ENCODE peak calls at places on chromosomes 13 and 19, in seven cellular contexts. I is H9, K is IMR-90, H is H1, Q is neuronal stem cell, N is trophoblast cell, Z is mesendoderm. L is an unnamed sample.

GRCh38 chr13:99351772-99352171 is 44.6 kb upstream of the GPR183 start:
- DNase-seq in I (no peak), K (no peak), H (peak; percentile 20), Q (no peak), N (no peak), Z (peak; percentile 29), L (no peak)

GRCh38 chr19:9013988-9014387 is 3.8 kb upstream of the MUC16 start:
- DNase-seq in I (no peak), K (no peak), H (no peak), Q (no peak), N (no peak), Z (no peak), L (no peak)

GRCh38 chr19:40320558-40320935 is 27.6 kb downstream of the C19orf47 start:
- DNase-seq in I (no peak), K (no peak), H (no peak), Q (no peak), N (no peak), Z (no peak), L (no peak)

GRCh38 chr19:51743405-51743804 is 8.3 kb downstream of the FPR1 start:
- DNase-seq in I (no peak), K (no peak), H (no peak), Q (no peak), N (no peak), Z (no peak), L (no peak)

GRCh38 chr19:53957448-53958167 is 5.1 kb upstream of the CACNG8 start:
- DNase-seq in I (peak; percentile 63), K (no peak), H (no peak), Q (no peak), N (peak; percentile 5), Z (peak; percentile 66), L (no peak)

GRCh38 chr19:1243768-1244692 is 2.5 kb downstream of the ATP5F1D start:
- DNase-seq in I (peak; percentile 90), K (peak; percentile 77), H (peak; percentile 94), Q (no peak), N (peak; percentile 84), Z (peak; percentile 82), L (peak; percentile 83)

GRCh38 chr13:80259159-80259558 is 81.8 kb downstream of the SPRY2 start:
- DNase-seq in I (no peak), K (no peak), H (no peak), Q (no peak), N (no peak), Z (no peak), L (no peak)

GRCh38 chr19:37932985-37933953 is 26.3 kb downstream of the SIPA1L3 start:
- DNase-seq in I (peak; percentile 48), K (peak; percentile 61), H (no peak), Q (no peak), N (no peak), Z (peak; percentile 28), L (peak; percentile 65)

GRCh38 chr19:49243726-49244125 is 81.3 kb downstream of the SLC6A16 start:
- DNase-seq in I (no peak), K (no peak), H (peak; percentile 26), Q (no peak), N (no peak), Z (no peak), L (no peak)

GRCh38 chr19:49243129-49243528 is 81.9 kb downstream of the SLC6A16 start:
- DNase-seq in I (no peak), K (no peak), H (no peak), Q (no peak), N (no peak), Z (no peak), L (no peak)

GRCh38 chr19:49244256-49244655 is 80.7 kb downstream of the SLC6A16 start:
- DNase-seq in I (no peak), K (no peak), H (peak; percentile 35), Q (no peak), N (no peak), Z (no peak), L (no peak)

GRCh38 chr19:49241769-49242168 is 83.2 kb downstream of the SLC6A16 start:
- DNase-seq in I (no peak), K (no peak), H (no peak), Q (no peak), N (no peak), Z (no peak), L (no peak)
- H3K4me2 ChIP-seq in I (no peak overlapping the region), K (no peak overlapping the region), H (no peak overlapping the region), Q (no peak overlapping the region), N (no peak overlapping the region), Z (no peak overlapping the region), L (no peak overlapping the region)

DNA sequence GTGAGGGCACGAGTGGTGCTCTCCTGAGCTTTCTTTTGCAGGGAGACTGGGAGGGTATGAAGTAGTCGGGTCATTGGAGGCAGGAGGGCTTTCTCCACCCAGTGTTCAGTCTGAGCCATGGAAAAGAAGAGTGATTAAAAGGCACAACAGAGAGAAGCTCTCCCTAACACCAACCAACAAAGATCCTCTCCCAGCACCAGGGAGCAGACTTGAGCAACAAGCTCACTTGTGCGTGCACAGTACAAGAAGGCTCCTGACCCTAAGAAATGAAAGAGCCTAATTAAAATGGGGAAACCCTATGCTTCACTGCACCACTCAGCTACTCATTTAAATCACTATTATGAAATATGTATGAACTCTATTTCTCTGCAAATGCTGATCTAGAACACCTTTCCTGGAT is 276.3 kb upstream of the SOX21 start:
- DNase-seq in I (peak; percentile 58), K (no peak), H (no peak), Q (no peak), N (no peak), Z (peak; percentile 60), L (peak; percentile 7)
- H3K18ac ChIP-seq in I (no peak overlapping the region), K (no peak overlapping the region), H (no peak overlapping the region), Q (no peak overlapping the region), N (no peak overlapping the region), Z (no peak overlapping the region), L (no peak overlapping the region)

DNA sequence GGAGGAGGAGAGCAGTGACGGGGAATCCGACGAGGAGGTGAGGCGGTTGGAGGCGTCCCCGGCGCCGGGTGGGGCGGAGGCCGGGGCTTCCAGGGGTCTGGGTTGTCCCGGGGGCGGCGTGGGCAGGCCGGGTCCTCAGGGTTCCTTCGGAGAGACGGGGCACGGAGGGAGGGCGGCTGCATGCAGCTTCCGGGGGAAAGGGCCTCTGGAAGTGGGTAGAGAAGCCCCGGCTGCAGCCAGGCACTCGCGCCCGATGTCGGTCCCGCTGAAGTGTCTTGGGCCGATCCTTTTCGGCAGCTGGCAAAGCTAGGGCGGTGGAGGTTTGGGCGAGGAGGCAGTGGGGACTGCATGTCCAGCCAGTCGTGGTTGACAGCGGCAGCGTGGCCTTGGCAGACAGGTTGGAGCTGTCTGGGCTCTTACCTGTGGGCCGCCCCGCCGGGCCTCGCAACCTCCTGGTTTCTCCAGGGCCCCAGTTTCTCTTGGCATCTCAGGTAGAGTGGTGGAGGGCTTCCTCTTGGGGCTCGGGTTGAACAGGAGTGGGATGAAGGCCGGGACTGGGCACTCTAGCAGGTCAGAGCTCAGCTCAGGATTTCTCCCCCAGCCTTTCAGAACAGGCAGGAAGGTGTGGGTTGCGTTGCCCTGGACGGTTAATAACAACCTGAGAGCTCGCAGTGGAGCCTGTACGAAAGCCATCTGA is 690 bp downstream of the KMT2B start:
- DNase-seq in I (no peak), K (no peak), H (peak; percentile 62), Q (peak; percentile 21), N (peak; percentile 59), Z (peak; percentile 28), L (peak; percentile 30)
- H2BK5ac ChIP-seq in I (no peak overlapping the region), K (peak overlapping the region; percentile 71), H (no peak overlapping the region), Q (peak overlapping the region; percentile 87), N (no peak overlapping the region), Z (no peak overlapping the region), L (no peak overlapping the region)

DNA sequence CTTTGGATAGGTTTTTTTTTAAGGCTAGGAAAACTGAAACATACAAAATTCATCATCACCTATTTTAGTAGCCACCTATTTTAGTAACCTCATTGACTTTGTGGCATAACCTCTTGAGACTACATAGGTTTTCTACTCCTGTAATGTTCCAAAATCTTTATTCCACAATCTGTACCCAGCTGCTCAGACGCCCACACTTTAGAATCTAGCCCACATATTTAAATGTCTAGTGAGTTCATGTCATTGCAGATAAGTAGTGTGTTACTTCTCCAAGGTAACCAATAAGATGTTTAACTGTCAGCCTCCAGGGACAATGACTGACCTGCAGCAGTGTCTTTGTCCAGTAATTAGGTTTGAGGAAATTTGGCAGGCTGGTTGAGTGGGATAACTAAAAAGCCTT is 330.2 kb downstream of the MZT1 start:
- DNase-seq in I (no peak), K (no peak), H (no peak), Q (no peak), N (no peak), Z (no peak), L (no peak)
- H3K4me2 ChIP-seq in I (no peak overlapping the region), K (no peak overlapping the region), H (no peak overlapping the region), Q (no peak overlapping the region), N (no peak overlapping the region), Z (no peak overlapping the region), L (no peak overlapping the region)

DNA sequence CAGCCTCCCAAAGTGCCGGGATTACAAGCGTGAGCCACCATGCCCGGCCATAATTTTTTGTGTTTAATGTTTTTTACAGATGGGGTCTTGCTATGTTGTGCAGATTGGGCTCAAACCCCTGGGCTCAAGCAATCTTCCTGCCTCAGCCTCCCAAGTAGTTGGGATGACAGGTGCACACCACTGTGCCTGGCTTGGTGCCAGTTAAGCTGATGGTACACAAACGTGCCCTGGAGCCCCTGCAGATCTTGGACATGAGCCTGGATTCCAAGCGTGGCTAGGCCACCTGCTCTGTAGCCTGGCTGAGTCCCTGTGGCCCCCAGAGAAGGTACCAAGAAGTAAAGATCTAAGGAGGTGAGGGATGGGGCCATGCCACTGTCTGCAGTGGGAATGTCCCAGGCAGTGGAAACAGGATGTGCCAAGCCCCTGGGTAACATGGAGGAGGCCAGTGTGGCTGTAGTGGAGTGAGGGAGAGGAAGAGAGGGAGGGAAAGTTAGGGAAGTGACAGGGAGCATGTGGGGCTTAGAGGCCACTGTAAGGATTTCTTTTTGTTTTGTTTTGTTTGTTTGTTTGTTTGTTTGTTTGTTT is 7.0 kb downstream of the PRODH2 start:
- DNase-seq in I (no peak), K (no peak), H (no peak), Q (no peak), N (no peak), Z (no peak), L (no peak)
- H3K18ac ChIP-seq in I (no peak overlapping the region), K (no peak overlapping the region), H (no peak overlapping the region), Q (no peak overlapping the region), N (no peak overlapping the region), Z (no peak overlapping the region), L (no peak overlapping the region)

DNA sequence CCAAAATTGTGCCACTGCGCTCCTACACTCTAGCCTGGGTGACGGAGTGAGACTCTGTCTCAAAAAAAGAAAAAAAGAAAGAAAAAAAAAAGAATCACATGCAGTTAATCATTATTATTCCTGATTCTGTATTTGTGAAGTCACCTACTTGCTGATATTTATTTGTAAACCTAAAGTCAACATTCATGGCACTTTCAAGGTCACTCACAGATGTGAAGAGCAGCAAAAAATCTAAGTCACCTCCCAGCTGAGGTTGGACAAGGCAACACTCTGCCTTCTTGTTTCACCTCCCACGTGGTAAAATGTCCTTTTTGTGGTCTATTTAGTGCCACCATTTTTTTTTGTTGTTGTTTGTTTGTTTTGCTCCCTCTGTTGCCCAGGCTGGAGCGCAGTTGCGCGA is 26.5 kb downstream of the WDR88 start:
- DNase-seq in I (no peak), K (no peak), H (no peak), Q (no peak), N (no peak), Z (no peak), L (no peak)
- H2BK5ac ChIP-seq in I (no peak overlapping the region), K (no peak overlapping the region), H (no peak overlapping the region), Q (peak overlapping the region; percentile 60), N (no peak overlapping the region), Z (no peak overlapping the region), L (no peak overlapping the region)

DNA sequence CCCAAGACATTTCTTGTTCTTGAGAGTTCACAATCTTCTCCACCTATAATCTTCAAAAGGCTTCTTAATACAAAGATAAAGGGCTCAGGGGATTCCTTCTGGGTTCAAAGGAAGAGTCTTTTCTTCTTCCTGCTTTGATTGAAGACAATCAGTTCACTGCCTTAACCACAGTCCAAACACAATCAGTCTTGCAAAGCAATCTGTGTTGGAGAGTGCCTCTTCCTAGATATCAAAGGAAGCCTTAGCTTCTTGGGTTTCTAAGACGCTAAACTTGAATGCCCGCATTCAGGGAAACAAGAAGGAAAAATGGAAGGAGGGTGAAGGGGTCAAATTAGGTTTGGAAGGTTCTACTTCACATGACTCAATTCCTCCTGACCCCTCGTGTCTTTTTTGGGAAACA is 27.2 kb downstream of the RANBP3 start:
- DNase-seq in I (no peak), K (no peak), H (no peak), Q (no peak), N (no peak), Z (no peak), L (no peak)
- H3K4me2 ChIP-seq in I (no peak overlapping the region), K (no peak overlapping the region), H (peak overlapping the region; percentile 54), Q (no peak overlapping the region), N (no peak overlapping the region), Z (no peak overlapping the region), L (no peak overlapping the region)